ENCODE peak calls at places on chromosome 19, in nine cellular contexts. I is PC-3, C is HCT116, Y is neural progenitor cell, V is OCI-LY7, W is SK-N-SH, L is GM23248, T is GM23338, J is MM.1S. O is an unnamed sample.

GRCh38 chr19:46283771-46284170 is 13.1 kb upstream of the HIF3A start:
- DNase-seq in T (no peak), L (no peak), J (no peak), W (no peak), V (no peak), Y (no peak), C (no peak), I (no peak), O (no peak)

GRCh38 chr19:38853214-38853613 is 3.4 kb upstream of the HNRNPL start:
- DNase-seq in J (no peak), Y (no peak), V (no peak), W (no peak), C (no peak), I (no peak), L (no peak), T (no peak), O (no peak)

GRCh38 chr19:12766051-12766521 is 9.3 kb downstream of the HOOK2 start:
- DNase-seq in Y (peak; percentile 87), V (peak; percentile 77), W (no peak), I (peak; percentile 79), L (peak; percentile 83), J (peak; percentile 65), T (peak; percentile 88), C (no peak), O (peak; percentile 85)

GRCh38 chr19:29245221-29245620 is 32.3 kb upstream of the UQCRFS1 start:
- DNase-seq in T (no peak), V (no peak), I (no peak), L (peak; percentile 12), C (no peak), W (no peak), J (no peak), Y (no peak), O (no peak)

GRCh38 chr19:39146091-39146490 is 20.5 kb downstream of the PAK4 start:
- DNase-seq in T (no peak), V (no peak), L (no peak), W (no peak), J (no peak), I (no peak), Y (no peak), C (no peak), O (no peak)

GRCh38 chr19:5014941-5015340 is 46.0 kb downstream of the KDM4B start:
- DNase-seq in V (no peak), C (no peak), W (no peak), Y (no peak), J (no peak), I (no peak), L (no peak), T (no peak), O (no peak)

GRCh38 chr19:57302020-57302465 is 18.2 kb upstream of the ZNF543 start:
- DNase-seq in T (no peak), L (peak; percentile 98), W (no peak), J (no peak), C (no peak), I (peak; percentile 94), Y (no peak), V (no peak), O (peak; percentile 52)

GRCh38 chr19:43625918-43626579 is 6.6 kb upstream of the ZNF428 start:
- DNase-seq in C (no peak), Y (peak; percentile 26), J (no peak), W (peak; percentile 73), L (peak; percentile 32), V (no peak), I (no peak), T (peak; percentile 81), O (no peak)

GRCh38 chr19:373391-374182 is 29.0 kb upstream of the MIER2 start:
- DNase-seq in Y (no peak), T (no peak), L (no peak), J (no peak), I (no peak), C (no peak), W (no peak), V (no peak), O (no peak)

GRCh38 chr19:56088454-56089215 is 32.5 kb downstream of the ZNF787 start:
- DNase-seq in V (no peak), W (no peak), J (no peak), T (no peak), Y (no peak), L (no peak), C (no peak), I (no peak), O (no peak)

GRCh38 chr19:38655148-38655824 is 7.8 kb downstream of the ACTN4 start:
- DNase-seq in W (no peak), L (peak; percentile 66), I (no peak), J (no peak), C (no peak), T (no peak), V (no peak), Y (no peak), O (no peak)

GRCh38 chr19:15702590-15702930 is 25.3 kb upstream of the OR10H2 start:
- DNase-seq in V (peak; percentile 45), L (peak; percentile 26), Y (no peak), W (peak; percentile 31), C (peak; percentile 16), T (peak; percentile 26), I (peak; percentile 42), J (peak; percentile 21), O (no peak)

GRCh38 chr19:46368116-46368515 is 21.2 kb downstream of the PPP5C start:
- DNase-seq in C (no peak), V (no peak), W (no peak), J (no peak), I (no peak), T (no peak), L (no peak), Y (no peak), O (no peak)

GRCh38 chr19:15250635-15250993 is 18.4 kb upstream of the EPHX3 start:
- DNase-seq in J (no peak), W (no peak), L (no peak), I (no peak), C (no peak), T (no peak), Y (no peak), V (no peak), O (no peak)

GRCh38 chr19:13953021-13953531 is 767 bp downstream of the DCAF15 start:
- DNase-seq in Y (peak; percentile 63), C (no peak), I (peak; percentile 46), L (peak; percentile 87), J (no peak), W (no peak), V (peak; percentile 23), T (peak; percentile 46), O (peak; percentile 59)

GRCh38 chr19:51018745-51019543 is 565 bp downstream of the KLK10 start:
- DNase-seq in C (no peak), V (no peak), J (no peak), W (no peak), L (no peak), I (no peak), Y (no peak), T (peak; percentile 73), O (peak; percentile 38)

GRCh38 chr19:21109116-21109515 is 27.1 kb downstream of the ZNF714 start:
- DNase-seq in T (no peak), W (no peak), V (no peak), C (no peak), J (no peak), Y (no peak), I (no peak), L (peak; percentile 67), O (no peak)

GRCh38 chr19:15418112-15418587 is 638 bp downstream of the AKAP8L start:
- DNase-seq in Y (peak; percentile 39), J (no peak), W (peak; percentile 54), V (no peak), I (peak; percentile 26), T (no peak), L (peak; percentile 55), C (no peak), O (peak; percentile 40)

GRCh38 chr19:16867211-16867610 is 21.6 kb upstream of the F2RL3 start:
- DNase-seq in J (no peak), I (no peak), L (no peak), T (no peak), V (no peak), Y (no peak), C (no peak), W (no peak), O (no peak)

DNA sequence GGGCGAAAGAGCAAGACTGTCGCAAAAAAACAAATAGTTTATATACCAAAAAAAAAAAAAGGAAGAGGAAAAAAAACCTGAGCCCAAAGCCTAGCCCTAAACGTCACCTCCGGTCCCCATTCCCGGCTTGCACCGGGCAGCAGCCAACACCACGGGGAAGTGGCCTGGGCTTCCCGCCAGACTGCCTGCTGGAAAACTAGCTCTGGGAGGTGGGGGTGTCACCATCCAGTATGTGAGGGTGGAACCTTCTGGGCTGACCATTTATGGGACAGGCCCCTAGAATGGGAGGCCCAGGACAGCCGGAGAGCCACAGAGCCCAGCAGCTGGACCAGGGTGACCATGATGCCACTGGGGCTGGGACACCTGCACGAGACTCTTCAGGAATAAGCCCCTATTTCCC is 37.3 kb downstream of the IL12RB1 start:
- DNase-seq in C (no peak), Y (no peak), W (no peak), V (no peak), T (no peak), J (no peak), L (peak; percentile 63), I (no peak), O (no peak)
- TF ChIP-seq EZH2phosphoT487 in C (no peak), Y (no peak), W (no peak), V (no peak), T (no peak), J (no peak), L (no peak), I (no peak), O (no peak)

GRCh38 chr19:45168767-45169351 is 8.1 kb upstream of the NKPD1 start:
- DNase-seq in C (no peak), I (no peak), Y (no peak), W (no peak), V (no peak), T (no peak), J (no peak), L (no peak), O (peak; percentile 7)
- H3K79me2 ChIP-seq in C (no peaks in the 10 kb centered on the region), I (no peaks in the 10 kb centered on the region), Y (no peaks in the 10 kb centered on the region), W (no peaks in the 10 kb centered on the region), V (no peaks in the 10 kb centered on the region), T (no peaks in the 10 kb centered on the region), J (no peaks in the 10 kb centered on the region), L (no peaks in the 10 kb centered on the region), O (no peaks in the 10 kb centered on the region)

GRCh38 chr19:52922841-52923781 is at the start of gene ZNF888:
- DNase-seq in J (peak; percentile 26), Y (peak; percentile 92), W (peak; percentile 91), C (peak; percentile 59), I (peak; percentile 83), L (peak; percentile 94), T (peak; percentile 91), V (peak; percentile 88), O (peak; percentile 96)
- TF ChIP-seq EZH2phosphoT487 in J (no peak), Y (no peak), W (no peak), C (no peak), I (no peak), L (no peak), T (no peak), V (no peak), O (no peak)

DNA sequence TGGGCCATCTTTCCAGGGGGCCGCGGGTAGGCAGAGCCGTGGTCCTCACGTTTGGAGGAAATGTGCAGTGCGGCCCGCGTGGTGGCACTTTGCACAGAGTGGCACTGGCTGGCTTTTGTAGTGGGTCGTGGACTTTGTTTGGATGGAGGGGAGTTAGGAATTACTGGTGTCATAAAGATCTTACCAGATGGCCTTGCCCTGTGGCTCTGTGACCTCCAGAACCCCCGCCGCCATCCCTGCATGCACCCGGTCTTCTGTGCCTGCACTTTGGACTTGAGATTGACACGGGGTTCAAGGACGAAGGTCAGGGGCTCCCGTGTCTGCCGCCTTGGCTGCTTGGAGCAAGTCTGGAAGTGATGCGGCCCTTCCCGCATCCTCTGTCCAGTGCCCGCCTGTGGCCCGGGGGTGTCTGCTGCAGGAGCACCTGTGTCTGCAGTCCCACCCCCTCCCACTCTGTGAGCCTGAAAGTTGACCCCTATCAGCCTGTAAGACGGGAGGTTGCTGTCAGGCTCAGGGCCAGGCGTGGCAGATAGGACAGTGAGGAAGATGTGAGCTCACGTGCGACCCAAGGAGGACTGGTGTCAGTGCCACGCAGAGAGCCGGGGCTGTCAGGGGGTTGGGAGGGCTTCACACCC is 2.2 kb downstream of the GNA11 start:
- DNase-seq in Y (no peak), W (no peak), I (no peak), V (no peak), T (no peak), L (no peak), C (no peak), J (no peak), O (peak; percentile 36)
- H3K79me2 ChIP-seq in Y (peaks cover 69% of the 10 kb centered on the region), W (peaks cover 69% of the 10 kb centered on the region), I (peaks cover 69% of the 10 kb centered on the region), V (peaks cover 9% of the 10 kb centered on the region), T (peaks cover 66% of the 10 kb centered on the region), L (peaks cover 69% of the 10 kb centered on the region), C (peaks cover 69% of the 10 kb centered on the region), J (no peaks in the 10 kb centered on the region), O (peaks cover 70% of the 10 kb centered on the region)